ENCODE peak calls at places on chromosomes 16 and 17, in nine cellular contexts. One of them, this sample, is unnamed. For H3K27me3, the result is how much of the 10 kb centered on the place peaks cover.

GRCh38 chr16:19844945-19845641 is 39.6 kb downstream of the GPRC5B start:
- DNase-seq in testis: no peak
- DNase-seq in Peyer's patch: peak
- DNase-seq in adrenal gland: peak
- DNase-seq in thoracic aorta: no peak
- DNase-seq in neural progenitor cell: no peak
- DNase-seq in left ventricle myocardium inferior: no peak
- DNase-seq in mesenchymal stem cell: peak
- DNase-seq in cardiac muscle cell: no peak
- DNase-seq in this sample: no peak

GRCh38 chr17:75695141-75695829 is 26.0 kb upstream of the ITGB4 start:
- DNase-seq in mesenchymal stem cell: peak
- DNase-seq in Peyer's patch: no peak
- DNase-seq in adrenal gland: no peak
- DNase-seq in left ventricle myocardium inferior: no peak
- DNase-seq in testis: no peak
- DNase-seq in neural progenitor cell: no peak
- DNase-seq in thoracic aorta: no peak
- DNase-seq in cardiac muscle cell: no peak
- DNase-seq in this sample: no peak

GRCh38 chr17:58415371-58416055 is 1.8 kb downstream of the RNF43 start:
- DNase-seq in left ventricle myocardium inferior: peak
- DNase-seq in mesenchymal stem cell: no peak
- DNase-seq in thoracic aorta: no peak
- DNase-seq in cardiac muscle cell: peak
- DNase-seq in neural progenitor cell: peak
- DNase-seq in adrenal gland: peak
- DNase-seq in Peyer's patch: peak
- DNase-seq in testis: peak
- DNase-seq in this sample: peak

GRCh38 chr16:67405336-67405735 is 10.9 kb downstream of the ZDHHC1 start:
- DNase-seq in testis: no peak
- DNase-seq in adrenal gland: no peak
- DNase-seq in thoracic aorta: no peak
- DNase-seq in left ventricle myocardium inferior: no peak
- DNase-seq in neural progenitor cell: no peak
- DNase-seq in mesenchymal stem cell: no peak
- DNase-seq in cardiac muscle cell: no peak
- DNase-seq in Peyer's patch: no peak
- DNase-seq in this sample: no peak

GRCh38 chr17:73029941-73030340 is 62.5 kb downstream of the SLC39A11 start:
- DNase-seq in left ventricle myocardium inferior: no peak
- DNase-seq in mesenchymal stem cell: no peak
- DNase-seq in thoracic aorta: no peak
- DNase-seq in Peyer's patch: no peak
- DNase-seq in cardiac muscle cell: no peak
- DNase-seq in adrenal gland: no peak
- DNase-seq in neural progenitor cell: peak
- DNase-seq in testis: no peak
- DNase-seq in this sample: no peak

GRCh38 chr17:4318596-4318995 is 47.9 kb downstream of the UBE2G1 start:
- DNase-seq in adrenal gland: no peak
- DNase-seq in thoracic aorta: no peak
- DNase-seq in testis: no peak
- DNase-seq in cardiac muscle cell: no peak
- DNase-seq in neural progenitor cell: no peak
- DNase-seq in Peyer's patch: no peak
- DNase-seq in left ventricle myocardium inferior: no peak
- DNase-seq in mesenchymal stem cell: no peak
- DNase-seq in this sample: no peak

GRCh38 chr17:67055811-67056745 is 11.7 kb downstream of the CACNG1 start:
- DNase-seq in neural progenitor cell: no peak
- DNase-seq in mesenchymal stem cell: no peak
- DNase-seq in thoracic aorta: no peak
- DNase-seq in left ventricle myocardium inferior: no peak
- DNase-seq in cardiac muscle cell: no peak
- DNase-seq in Peyer's patch: peak
- DNase-seq in adrenal gland: no peak
- DNase-seq in testis: no peak
- DNase-seq in this sample: no peak

GRCh38 chr17:73646409-73647305 is 2.4 kb upstream of the SDK2 start:
- DNase-seq in adrenal gland: no peak
- DNase-seq in neural progenitor cell: peak
- DNase-seq in left ventricle myocardium inferior: no peak
- DNase-seq in cardiac muscle cell: peak
- DNase-seq in mesenchymal stem cell: peak
- DNase-seq in testis: no peak
- DNase-seq in Peyer's patch: no peak
- DNase-seq in thoracic aorta: no peak
- DNase-seq in this sample: no peak

GRCh38 chr17:8057691-8058114 is 18.8 kb downstream of the ALOX15B start:
- DNase-seq in testis: peak
- DNase-seq in thoracic aorta: no peak
- DNase-seq in left ventricle myocardium inferior: no peak
- DNase-seq in Peyer's patch: peak
- DNase-seq in mesenchymal stem cell: peak
- DNase-seq in neural progenitor cell: peak
- DNase-seq in cardiac muscle cell: peak
- DNase-seq in adrenal gland: peak
- DNase-seq in this sample: no peak

GRCh38 chr17:79930077-79930785 is 91.0 kb upstream of the CBX4 start:
- DNase-seq in adrenal gland: no peak
- DNase-seq in thoracic aorta: no peak
- DNase-seq in mesenchymal stem cell: no peak
- DNase-seq in left ventricle myocardium inferior: no peak
- DNase-seq in testis: no peak
- DNase-seq in neural progenitor cell: peak
- DNase-seq in Peyer's patch: no peak
- DNase-seq in cardiac muscle cell: no peak
- DNase-seq in this sample: no peak

GRCh38 chr16:89115216-89115949 is 21.7 kb downstream of the ACSF3 start:
- DNase-seq in left ventricle myocardium inferior: peak
- DNase-seq in thoracic aorta: no peak
- DNase-seq in cardiac muscle cell: no peak
- DNase-seq in adrenal gland: peak
- DNase-seq in Peyer's patch: peak
- DNase-seq in mesenchymal stem cell: no peak
- DNase-seq in neural progenitor cell: no peak
- DNase-seq in testis: peak
- DNase-seq in this sample: peak

GRCh38 chr17:51298508-51299371 is 38.4 kb downstream of the UTP18 start:
- DNase-seq in adrenal gland: no peak
- DNase-seq in mesenchymal stem cell: peak
- DNase-seq in thoracic aorta: no peak
- DNase-seq in neural progenitor cell: peak
- DNase-seq in cardiac muscle cell: peak
- DNase-seq in Peyer's patch: no peak
- DNase-seq in left ventricle myocardium inferior: no peak
- DNase-seq in testis: no peak
- DNase-seq in this sample: no peak

GRCh38 chr17:77651983-77652382 is 306.5 kb upstream of the TNRC6C start:
- DNase-seq in testis: no peak
- DNase-seq in adrenal gland: no peak
- DNase-seq in cardiac muscle cell: no peak
- DNase-seq in left ventricle myocardium inferior: no peak
- DNase-seq in thoracic aorta: no peak
- DNase-seq in Peyer's patch: no peak
- DNase-seq in neural progenitor cell: no peak
- DNase-seq in mesenchymal stem cell: no peak
- DNase-seq in this sample: no peak

GRCh38 chr16:80142276-80142675 is 398.5 kb upstream of the DYNLRB2 start:
- DNase-seq in testis: no peak
- DNase-seq in adrenal gland: no peak
- DNase-seq in mesenchymal stem cell: no peak
- DNase-seq in Peyer's patch: no peak
- DNase-seq in thoracic aorta: no peak
- DNase-seq in left ventricle myocardium inferior: no peak
- DNase-seq in neural progenitor cell: no peak
- DNase-seq in cardiac muscle cell: no peak
- DNase-seq in this sample: no peak

GRCh38 chr16:51407921-51408320 is 256.9 kb upstream of the SALL1 start:
- DNase-seq in adrenal gland: no peak
- DNase-seq in left ventricle myocardium inferior: no peak
- DNase-seq in cardiac muscle cell: no peak
- DNase-seq in mesenchymal stem cell: no peak
- DNase-seq in testis: no peak
- DNase-seq in neural progenitor cell: no peak
- DNase-seq in thoracic aorta: no peak
- DNase-seq in Peyer's patch: no peak
- DNase-seq in this sample: no peak
- H3K27ac ChIP-seq in adrenal gland: no peak
- H3K27ac ChIP-seq in left ventricle myocardium inferior: no peak
- H3K27ac ChIP-seq in cardiac muscle cell: no peak
- H3K27ac ChIP-seq in mesenchymal stem cell: peak
- H3K27ac ChIP-seq in testis: no peak
- H3K27ac ChIP-seq in neural progenitor cell: no peak
- H3K27ac ChIP-seq in thoracic aorta: no peak
- H3K27ac ChIP-seq in Peyer's patch: peak
- H3K27ac ChIP-seq in this sample: no peak

GRCh38 chr17:37651846-37652245 is 8.6 kb upstream of the DDX52 start:
- DNase-seq in mesenchymal stem cell: no peak
- DNase-seq in testis: no peak
- DNase-seq in cardiac muscle cell: no peak
- DNase-seq in neural progenitor cell: no peak
- DNase-seq in thoracic aorta: no peak
- DNase-seq in left ventricle myocardium inferior: no peak
- DNase-seq in Peyer's patch: no peak
- DNase-seq in adrenal gland: no peak
- DNase-seq in this sample: no peak

GRCh38 chr17:37643118-37643766 is at the start of gene DDX52:
- DNase-seq in thoracic aorta: peak
- DNase-seq in cardiac muscle cell: peak
- DNase-seq in Peyer's patch: peak
- DNase-seq in mesenchymal stem cell: peak
- DNase-seq in adrenal gland: peak
- DNase-seq in neural progenitor cell: peak
- DNase-seq in testis: peak
- DNase-seq in left ventricle myocardium inferior: peak
- DNase-seq in this sample: peak

GRCh38 chr17:37643829-37644228 is 583 bp upstream of the DDX52 start:
- DNase-seq in mesenchymal stem cell: no peak
- DNase-seq in testis: no peak
- DNase-seq in left ventricle myocardium inferior: no peak
- DNase-seq in neural progenitor cell: peak
- DNase-seq in adrenal gland: peak
- DNase-seq in Peyer's patch: no peak
- DNase-seq in cardiac muscle cell: peak
- DNase-seq in thoracic aorta: no peak
- DNase-seq in this sample: no peak

GRCh38 chr17:37650419-37651003 is 7.3 kb upstream of the DDX52 start:
- DNase-seq in cardiac muscle cell: peak
- DNase-seq in mesenchymal stem cell: peak
- DNase-seq in left ventricle myocardium inferior: no peak
- DNase-seq in neural progenitor cell: peak
- DNase-seq in adrenal gland: no peak
- DNase-seq in Peyer's patch: peak
- DNase-seq in testis: peak
- DNase-seq in thoracic aorta: no peak
- DNase-seq in this sample: peak

GRCh38 chr17:37648555-37648954 is 5.3 kb upstream of the DDX52 start:
- DNase-seq in left ventricle myocardium inferior: no peak
- DNase-seq in adrenal gland: no peak
- DNase-seq in mesenchymal stem cell: peak
- DNase-seq in cardiac muscle cell: no peak
- DNase-seq in Peyer's patch: no peak
- DNase-seq in thoracic aorta: no peak
- DNase-seq in neural progenitor cell: no peak
- DNase-seq in testis: no peak
- DNase-seq in this sample: no peak
- H3K27me3 ChIP-seq in left ventricle myocardium inferior: under half
- H3K27me3 ChIP-seq in adrenal gland: under half
- H3K27me3 ChIP-seq in mesenchymal stem cell: under half
- H3K27me3 ChIP-seq in cardiac muscle cell: half or more
- H3K27me3 ChIP-seq in Peyer's patch: under half
- H3K27me3 ChIP-seq in thoracic aorta: under half
- H3K27me3 ChIP-seq in neural progenitor cell: half or more
- H3K27me3 ChIP-seq in testis: under half
- H3K27me3 ChIP-seq in this sample: under half

DNA sequence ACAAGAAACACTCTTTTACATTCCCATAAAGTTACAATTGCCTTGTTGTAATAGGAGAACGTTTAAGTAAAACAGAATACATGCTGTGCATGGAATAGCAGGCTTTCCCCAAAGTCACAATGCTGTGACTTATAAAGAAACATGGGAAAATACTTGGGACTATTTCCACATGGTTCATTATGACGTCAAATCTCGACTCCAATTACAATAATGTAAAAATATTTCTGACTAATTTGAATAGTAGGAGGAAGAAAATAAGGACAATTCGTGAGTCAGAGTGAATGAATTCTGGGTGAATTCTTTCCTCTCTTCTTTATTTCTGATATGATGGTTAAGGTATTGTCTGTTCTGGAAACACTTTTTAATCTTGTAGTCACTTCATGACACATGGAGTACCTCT is 52.8 kb downstream of the CDH11 start:
- DNase-seq in neural progenitor cell: no peak
- DNase-seq in Peyer's patch: no peak
- DNase-seq in cardiac muscle cell: no peak
- DNase-seq in testis: no peak
- DNase-seq in adrenal gland: no peak
- DNase-seq in left ventricle myocardium inferior: no peak
- DNase-seq in mesenchymal stem cell: peak
- DNase-seq in thoracic aorta: no peak
- DNase-seq in this sample: no peak
- H3K4me3 ChIP-seq in neural progenitor cell: no peak
- H3K4me3 ChIP-seq in Peyer's patch: no peak
- H3K4me3 ChIP-seq in cardiac muscle cell: no peak
- H3K4me3 ChIP-seq in testis: no peak
- H3K4me3 ChIP-seq in adrenal gland: no peak
- H3K4me3 ChIP-seq in left ventricle myocardium inferior: no peak
- H3K4me3 ChIP-seq in mesenchymal stem cell: no peak
- H3K4me3 ChIP-seq in thoracic aorta: no peak
- H3K4me3 ChIP-seq in this sample: no peak

GRCh38 chr17:17206913-17207368 is 808 bp upstream of the PLD6 start:
- DNase-seq in Peyer's patch: no peak
- DNase-seq in neural progenitor cell: no peak
- DNase-seq in testis: no peak
- DNase-seq in left ventricle myocardium inferior: no peak
- DNase-seq in adrenal gland: no peak
- DNase-seq in cardiac muscle cell: no peak
- DNase-seq in thoracic aorta: no peak
- DNase-seq in mesenchymal stem cell: no peak
- DNase-seq in this sample: no peak

GRCh38 chr17:17204635-17205231 is 1.4 kb downstream of the PLD6 start:
- DNase-seq in adrenal gland: no peak
- DNase-seq in Peyer's patch: no peak
- DNase-seq in cardiac muscle cell: no peak
- DNase-seq in mesenchymal stem cell: no peak
- DNase-seq in testis: no peak
- DNase-seq in left ventricle myocardium inferior: no peak
- DNase-seq in thoracic aorta: no peak
- DNase-seq in neural progenitor cell: no peak
- DNase-seq in this sample: no peak

GRCh38 chr17:17208013-17208412 is 1.9 kb upstream of the PLD6 start:
- DNase-seq in mesenchymal stem cell: no peak
- DNase-seq in Peyer's patch: no peak
- DNase-seq in neural progenitor cell: no peak
- DNase-seq in left ventricle myocardium inferior: no peak
- DNase-seq in adrenal gland: no peak
- DNase-seq in cardiac muscle cell: no peak
- DNase-seq in testis: no peak
- DNase-seq in thoracic aorta: no peak
- DNase-seq in this sample: no peak

GRCh38 chr17:17205368-17206148 is 575 bp downstream of the PLD6 start:
- DNase-seq in left ventricle myocardium inferior: peak
- DNase-seq in Peyer's patch: peak
- DNase-seq in cardiac muscle cell: no peak
- DNase-seq in thoracic aorta: no peak
- DNase-seq in adrenal gland: peak
- DNase-seq in testis: peak
- DNase-seq in neural progenitor cell: no peak
- DNase-seq in mesenchymal stem cell: no peak
- DNase-seq in this sample: peak

GRCh38 chr17:17206149-17206912 is at the start of gene PLD6:
- DNase-seq in left ventricle myocardium inferior: peak
- DNase-seq in Peyer's patch: peak
- DNase-seq in testis: peak
- DNase-seq in neural progenitor cell: no peak
- DNase-seq in cardiac muscle cell: no peak
- DNase-seq in thoracic aorta: no peak
- DNase-seq in adrenal gland: peak
- DNase-seq in mesenchymal stem cell: no peak
- DNase-seq in this sample: peak
- H3K27ac ChIP-seq in left ventricle myocardium inferior: peak
- H3K27ac ChIP-seq in Peyer's patch: peak
- H3K27ac ChIP-seq in testis: peak
- H3K27ac ChIP-seq in neural progenitor cell: no peak
- H3K27ac ChIP-seq in cardiac muscle cell: no peak
- H3K27ac ChIP-seq in thoracic aorta: peak
- H3K27ac ChIP-seq in adrenal gland: peak
- H3K27ac ChIP-seq in mesenchymal stem cell: no peak
- H3K27ac ChIP-seq in this sample: peak